ENCODE peak calls at places on chromosomes 5 and 9, in six cellular contexts. F is CD4-positive, alpha-beta memory T cell; V is Caco-2; H is fibroblast of mammary gland; R is CD8-positive, alpha-beta memory T cell; D is CD4-positive, CD25-positive, alpha-beta regulatory T cell. O is an unnamed sample.
A peak's percentile ranks its signal among the peaks of the same experiment; 100 is the strongest.

GRCh38 chr5:113102121-113102531 is 125.5 kb downstream of the DCP2 start:
- DNase-seq in F (no peak), V (no peak), H (no peak), R (no peak), D (no peak), O (no peak)

GRCh38 chr9:126439402-126439765 is 112.8 kb downstream of the MVB12B start:
- DNase-seq in F (no peak), V (no peak), H (peak; percentile 69), R (no peak), D (no peak), O (peak; percentile 41)

GRCh38 chr9:118929317-118929716 is 439.9 kb downstream of the BRINP1 start:
- DNase-seq in F (no peak), V (no peak), H (peak; percentile 85), R (no peak), D (no peak), O (peak; percentile 18)

GRCh38 chr9:419571-420156 is 205.0 kb downstream of the DOCK8 start:
- DNase-seq in F (no peak), V (no peak), H (peak; percentile 25), R (no peak), D (no peak), O (no peak)

GRCh38 chr9:136901516-136902258 is 15.4 kb downstream of the TRAF2 start:
- DNase-seq in F (peak; percentile 90), V (peak; percentile 55), H (peak; percentile 41), R (peak; percentile 52), D (peak; percentile 62), O (no peak)

GRCh38 chr9:17578911-17579793 is at the start of gene SH3GL2:
- DNase-seq in F (no peak), V (peak; percentile 30), H (peak; percentile 15), R (no peak), D (no peak), O (no peak)

GRCh38 chr5:126519637-126520592 is 75.1 kb downstream of the ALDH7A1 start:
- DNase-seq in F (no peak), V (no peak), H (peak; percentile 40), R (no peak), D (no peak), O (no peak)

GRCh38 chr9:16367605-16368424 is 502.7 kb downstream of the BNC2 start:
- DNase-seq in F (no peak), V (no peak), H (peak; percentile 78), R (no peak), D (no peak), O (no peak)

DNA sequence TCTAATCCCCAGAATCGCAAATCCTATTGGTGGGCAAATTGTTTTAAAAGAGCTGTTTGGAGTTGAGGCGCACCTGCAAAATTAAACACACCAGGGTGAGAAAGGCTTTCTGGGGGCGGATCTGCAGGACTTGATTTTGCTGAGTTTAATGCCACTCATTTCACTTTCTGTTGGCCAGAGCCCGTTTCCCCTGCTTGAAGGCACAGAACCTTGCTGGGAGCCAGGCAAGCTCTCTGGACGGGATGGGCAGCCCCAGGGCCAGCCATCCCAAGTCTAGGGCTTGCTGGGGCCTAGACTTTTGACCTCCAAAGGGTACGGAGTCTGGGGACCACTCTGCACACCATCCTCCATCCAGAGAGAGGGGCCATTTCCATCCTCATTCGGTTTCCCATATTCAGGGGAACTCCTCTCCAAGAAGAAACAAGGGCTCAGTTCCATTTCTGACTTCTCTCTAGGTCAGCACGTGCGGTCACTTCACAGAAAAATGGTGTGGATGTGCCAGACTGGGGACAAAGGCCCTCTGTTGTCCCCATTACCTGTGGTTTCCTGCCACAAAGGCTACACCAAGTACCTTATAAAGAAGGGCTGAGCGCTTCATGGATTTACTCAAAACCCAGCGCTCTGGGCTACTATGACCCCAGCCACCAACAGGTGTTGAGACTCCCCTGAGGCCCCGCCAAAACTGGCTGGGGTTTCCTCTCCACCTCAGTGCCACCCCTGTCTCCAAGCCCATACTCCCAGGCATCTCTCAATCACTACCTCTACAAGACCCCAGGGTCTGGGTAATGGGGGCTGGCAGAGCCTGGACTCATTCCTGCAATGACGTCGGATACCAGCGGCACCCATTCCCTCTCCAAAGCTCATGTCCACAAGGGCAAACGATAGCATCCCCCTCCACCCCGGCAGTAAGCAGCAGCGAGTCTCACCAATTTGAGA is 170.0 kb downstream of the AUH start:
- DNase-seq in F (no peak), V (no peak), H (no peak), R (no peak), D (no peak), O (no peak)
- H3K4me3 ChIP-seq in F (no peak overlapping the region), V (no peak overlapping the region), H (no peak overlapping the region), R (no peak overlapping the region), D (no peak overlapping the region), O (no peak overlapping the region)

GRCh38 chr9:113479150-113479761 is 15.7 kb downstream of the RGS3 start:
- DNase-seq in F (no peak), V (peak; percentile 22), H (no peak), R (peak; percentile 14), D (no peak), O (no peak)

GRCh38 chr9:113482991-113483675 is 19.6 kb downstream of the RGS3 start:
- DNase-seq in F (no peak), V (peak; percentile 14), H (no peak), R (no peak), D (no peak), O (no peak)

GRCh38 chr9:113482341-113482740 is 18.8 kb downstream of the RGS3 start:
- DNase-seq in F (no peak), V (peak; percentile 7), H (no peak), R (no peak), D (no peak), O (no peak)

GRCh38 chr9:113480612-113481011 is 17.1 kb downstream of the RGS3 start:
- DNase-seq in F (no peak), V (peak; percentile 27), H (no peak), R (no peak), D (no peak), O (no peak)

GRCh38 chr9:113481176-113481805 is 17.8 kb downstream of the RGS3 start:
- DNase-seq in F (no peak), V (peak; percentile 25), H (no peak), R (no peak), D (no peak), O (no peak)
- H3K4me3 ChIP-seq in F (no peak overlapping the region), V (no peak overlapping the region), H (no peak overlapping the region), R (no peak overlapping the region), D (no peak overlapping the region), O (no peak overlapping the region)

GRCh38 chr5:135830384-135831275 is 3.8 kb upstream of the SLC25A48 start:
- DNase-seq in F (no peak), V (no peak), H (no peak), R (no peak), D (no peak), O (no peak)

GRCh38 chr5:135827965-135828792 is 6.3 kb upstream of the SLC25A48 start:
- DNase-seq in F (peak; percentile 30), V (no peak), H (no peak), R (no peak), D (no peak), O (no peak)

GRCh38 chr5:135829179-135829578 is 5.3 kb upstream of the SLC25A48 start:
- DNase-seq in F (no peak), V (no peak), H (no peak), R (no peak), D (no peak), O (no peak)

GRCh38 chr5:135828793-135829150 is 5.7 kb upstream of the SLC25A48 start:
- DNase-seq in F (no peak), V (no peak), H (no peak), R (no peak), D (no peak), O (no peak)

DNA sequence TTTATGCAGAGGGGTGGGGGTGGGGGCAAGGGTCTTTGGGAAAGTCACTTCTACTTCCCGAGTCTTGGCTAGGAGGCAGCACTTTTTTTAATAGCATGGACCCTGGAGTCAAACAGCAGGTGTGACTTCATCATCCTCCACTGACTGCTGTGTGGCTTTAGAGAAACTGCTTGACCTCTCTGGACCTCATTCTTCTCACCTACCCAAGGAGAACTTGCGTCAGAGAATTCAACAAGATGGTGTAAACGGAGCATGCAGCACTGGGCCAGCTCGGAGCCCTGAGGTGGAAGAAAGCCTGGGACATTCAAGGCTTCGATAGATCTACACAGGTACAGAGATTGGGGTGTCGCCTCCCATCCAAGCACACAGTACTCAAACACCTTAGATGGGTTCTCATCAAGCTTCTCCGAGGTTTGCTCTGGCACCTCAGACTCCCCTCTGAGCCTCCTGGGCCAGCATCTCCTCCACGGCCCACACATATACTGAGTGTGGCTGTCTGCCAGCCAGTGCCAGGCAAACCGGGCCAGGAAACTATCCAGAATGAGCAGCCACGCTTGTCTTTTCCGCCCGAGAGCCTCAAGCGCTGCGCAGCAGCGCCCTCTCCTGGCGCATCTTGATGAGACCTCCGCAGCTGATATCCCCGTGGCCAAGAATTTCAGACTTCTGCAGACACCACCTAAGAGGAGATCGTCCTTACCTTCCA is 4.6 kb upstream of the SLC25A48 start:
- DNase-seq in F (no peak), V (peak; percentile 63), H (peak; percentile 47), R (no peak), D (no peak), O (no peak)
- H3K4me3 ChIP-seq in F (no peak overlapping the region), V (no peak overlapping the region), H (no peak overlapping the region), R (no peak overlapping the region), D (no peak overlapping the region), O (no peak overlapping the region)

DNA sequence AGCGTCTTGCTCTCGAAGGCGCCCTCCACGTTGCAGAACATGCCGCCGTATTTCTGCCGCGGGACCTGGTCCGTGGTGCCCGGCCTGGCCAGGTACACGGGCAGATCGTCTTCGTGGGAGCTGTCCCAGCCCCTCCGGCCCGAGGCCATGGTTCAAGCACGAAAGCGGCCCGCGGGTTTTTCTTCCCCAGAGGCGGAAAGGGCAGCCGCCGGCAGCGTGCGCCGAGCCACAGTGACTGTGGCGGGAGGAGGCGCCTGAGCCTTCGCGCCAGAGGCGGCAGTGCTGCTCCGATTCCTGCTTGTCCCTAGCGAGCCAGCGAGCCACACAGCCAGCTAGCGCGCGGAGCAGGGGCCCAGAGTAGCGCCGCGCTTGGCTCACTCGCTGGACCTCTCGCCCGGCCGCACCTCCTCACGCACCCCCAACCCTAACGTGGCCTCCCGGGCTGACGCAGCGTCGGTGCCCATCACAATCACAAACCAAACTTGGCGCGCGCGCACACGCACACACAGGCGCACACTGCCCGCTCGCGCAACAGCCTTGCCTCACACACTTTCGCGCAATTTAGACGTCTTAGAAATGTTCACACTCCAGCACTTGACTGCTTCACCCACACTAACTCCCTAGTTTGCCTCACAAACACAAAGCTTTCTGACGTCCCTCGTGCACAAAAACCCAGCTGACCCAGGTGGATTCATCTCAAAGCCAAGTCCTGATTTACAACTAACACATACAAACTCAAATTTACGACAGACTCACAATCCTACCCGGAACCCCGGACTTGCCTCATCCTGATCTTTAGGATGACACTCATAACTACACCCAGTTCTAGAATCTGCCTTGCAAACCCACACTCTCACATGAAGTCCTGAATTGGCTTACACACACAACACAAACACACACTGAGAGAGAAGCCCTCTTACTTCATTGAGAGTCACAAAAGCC is at the start of gene DPYSL3:
- DNase-seq in F (no peak), V (no peak), H (peak; percentile 65), R (no peak), D (no peak), O (no peak)
- H3K4me3 ChIP-seq in F (no peak within 1 kb of the TSS), V (no peak within 1 kb of the TSS), H (peak within 1 kb of the TSS; percentile 75), R (no peak within 1 kb of the TSS), D (no peak within 1 kb of the TSS), O (peak within 1 kb of the TSS; percentile 63)

O was measured in skeletal muscle cell.